ENCODE peak calls at places on chromosome X, in five cellular contexts. One of them, this sample, is unnamed.

GRCh38 chrX:154051210-154051810 is 31.6 kb upstream of the IRAK1 start:
- DNase-seq in aorta: no peak
- DNase-seq in nephron progenitor cell: peak
- DNase-seq in HepG2: peak
- DNase-seq in stimulated activated CD8-positive, alpha-beta memory T cell treated with anti-CD3 and anti-CD28 coated beads, Interleukin-12 subunit alpha, Interleukin-12 subunit beta, amount 100 ng/mL, for 1 hour: peak
- DNase-seq in this sample: peak

GRCh38 chrX:24024819-24025740 is 1.9 kb downstream of the KLHL15 start:
- DNase-seq in aorta: peak
- DNase-seq in HepG2: peak
- DNase-seq in nephron progenitor cell: peak
- DNase-seq in stimulated activated CD8-positive, alpha-beta memory T cell treated with anti-CD3 and anti-CD28 coated beads, Interleukin-12 subunit alpha, Interleukin-12 subunit beta, amount 100 ng/mL, for 1 hour: peak
- DNase-seq in this sample: peak

GRCh38 chrX:144648788-144649187 is 598.5 kb upstream of the SPANXN1 start:
- DNase-seq in aorta: no peak
- DNase-seq in stimulated activated CD8-positive, alpha-beta memory T cell treated with anti-CD3 and anti-CD28 coated beads, Interleukin-12 subunit alpha, Interleukin-12 subunit beta, amount 100 ng/mL, for 1 hour: no peak
- DNase-seq in nephron progenitor cell: no peak
- DNase-seq in HepG2: no peak
- DNase-seq in this sample: no peak

GRCh38 chrX:16307950-16308349 is 140.7 kb downstream of the MAGEB17 start:
- DNase-seq in aorta: no peak
- DNase-seq in stimulated activated CD8-positive, alpha-beta memory T cell treated with anti-CD3 and anti-CD28 coated beads, Interleukin-12 subunit alpha, Interleukin-12 subunit beta, amount 100 ng/mL, for 1 hour: no peak
- DNase-seq in nephron progenitor cell: no peak
- DNase-seq in HepG2: no peak
- DNase-seq in this sample: no peak

GRCh38 chrX:151723156-151723760 is 7.4 kb downstream of the FATE1 start:
- DNase-seq in HepG2: no peak
- DNase-seq in stimulated activated CD8-positive, alpha-beta memory T cell treated with anti-CD3 and anti-CD28 coated beads, Interleukin-12 subunit alpha, Interleukin-12 subunit beta, amount 100 ng/mL, for 1 hour: no peak
- DNase-seq in nephron progenitor cell: no peak
- DNase-seq in aorta: peak
- DNase-seq in this sample: no peak

GRCh38 chrX:19225906-19226305 is 103.6 kb upstream of the ADGRG2 start:
- DNase-seq in nephron progenitor cell: no peak
- DNase-seq in stimulated activated CD8-positive, alpha-beta memory T cell treated with anti-CD3 and anti-CD28 coated beads, Interleukin-12 subunit alpha, Interleukin-12 subunit beta, amount 100 ng/mL, for 1 hour: no peak
- DNase-seq in aorta: no peak
- DNase-seq in HepG2: no peak
- DNase-seq in this sample: no peak

GRCh38 chrX:153782324-153782723 is 1.5 kb downstream of the SRPK3 start:
- DNase-seq in HepG2: no peak
- DNase-seq in nephron progenitor cell: no peak
- DNase-seq in aorta: no peak
- DNase-seq in stimulated activated CD8-positive, alpha-beta memory T cell treated with anti-CD3 and anti-CD28 coated beads, Interleukin-12 subunit alpha, Interleukin-12 subunit beta, amount 100 ng/mL, for 1 hour: no peak
- DNase-seq in this sample: no peak

GRCh38 chrX:17027931-17028330 is 81.5 kb downstream of the REPS2 start:
- DNase-seq in HepG2: no peak
- DNase-seq in aorta: no peak
- DNase-seq in stimulated activated CD8-positive, alpha-beta memory T cell treated with anti-CD3 and anti-CD28 coated beads, Interleukin-12 subunit alpha, Interleukin-12 subunit beta, amount 100 ng/mL, for 1 hour: no peak
- DNase-seq in nephron progenitor cell: no peak
- DNase-seq in this sample: no peak

GRCh38 chrX:66914082-66914481 is 275.2 kb upstream of the EDA2R start:
- DNase-seq in aorta: no peak
- DNase-seq in HepG2: peak
- DNase-seq in stimulated activated CD8-positive, alpha-beta memory T cell treated with anti-CD3 and anti-CD28 coated beads, Interleukin-12 subunit alpha, Interleukin-12 subunit beta, amount 100 ng/mL, for 1 hour: no peak
- DNase-seq in nephron progenitor cell: peak
- DNase-seq in this sample: no peak

GRCh38 chrX:68429216-68429615 is 4.1 kb downstream of the OPHN1 start:
- DNase-seq in aorta: no peak
- DNase-seq in HepG2: no peak
- DNase-seq in stimulated activated CD8-positive, alpha-beta memory T cell treated with anti-CD3 and anti-CD28 coated beads, Interleukin-12 subunit alpha, Interleukin-12 subunit beta, amount 100 ng/mL, for 1 hour: no peak
- DNase-seq in nephron progenitor cell: no peak
- DNase-seq in this sample: no peak

GRCh38 chrX:134537179-134537945 is 77.4 kb downstream of the HPRT1 start:
- DNase-seq in aorta: no peak
- DNase-seq in nephron progenitor cell: no peak
- DNase-seq in stimulated activated CD8-positive, alpha-beta memory T cell treated with anti-CD3 and anti-CD28 coated beads, Interleukin-12 subunit alpha, Interleukin-12 subunit beta, amount 100 ng/mL, for 1 hour: no peak
- DNase-seq in HepG2: peak
- DNase-seq in this sample: no peak

GRCh38 chrX:113833096-113833495 is 750.8 kb upstream of the HTR2C start:
- DNase-seq in aorta: no peak
- DNase-seq in stimulated activated CD8-positive, alpha-beta memory T cell treated with anti-CD3 and anti-CD28 coated beads, Interleukin-12 subunit alpha, Interleukin-12 subunit beta, amount 100 ng/mL, for 1 hour: no peak
- DNase-seq in HepG2: no peak
- DNase-seq in nephron progenitor cell: no peak
- DNase-seq in this sample: no peak

GRCh38 chrX:111409326-111409725 is 2.7 kb downstream of the DCX start:
- DNase-seq in HepG2: no peak
- DNase-seq in aorta: no peak
- DNase-seq in nephron progenitor cell: no peak
- DNase-seq in stimulated activated CD8-positive, alpha-beta memory T cell treated with anti-CD3 and anti-CD28 coated beads, Interleukin-12 subunit alpha, Interleukin-12 subunit beta, amount 100 ng/mL, for 1 hour: no peak
- DNase-seq in this sample: no peak

GRCh38 chrX:50067435-50068292 is 133.1 kb downstream of the AKAP4 start:
- DNase-seq in HepG2: peak
- DNase-seq in stimulated activated CD8-positive, alpha-beta memory T cell treated with anti-CD3 and anti-CD28 coated beads, Interleukin-12 subunit alpha, Interleukin-12 subunit beta, amount 100 ng/mL, for 1 hour: no peak
- DNase-seq in aorta: no peak
- DNase-seq in nephron progenitor cell: peak
- DNase-seq in this sample: peak